ENCODE peak calls at places on chromosomes 2 and 18, in four cellular contexts. P is right atrium auricular region, R is AG04449, Q is cerebellar nuclear complex. Z is an unnamed sample.

GRCh38 chr2:37189452-37190153 is 1.1 kb upstream of the SULT6B1 start:
- DNase-seq in P (no peak), R (peak), Q (no peak), Z (no peak)

GRCh38 chr2:119283873-119284331 is 60.3 kb downstream of the STEAP3 start:
- DNase-seq in P (peak), R (peak), Q (peak), Z (peak)

GRCh38 chr2:215812966-215813365 is 200.4 kb downstream of the MREG start:
- DNase-seq in P (no peak), R (no peak), Q (no peak), Z (no peak)

GRCh38 chr2:6919912-6920905 is 3.0 kb downstream of the RNF144A start:
- DNase-seq in P (no peak), R (no peak), Q (no peak), Z (no peak)

GRCh38 chr18:44942073-44942472 is 261.4 kb downstream of the SETBP1 start:
- DNase-seq in P (no peak), R (no peak), Q (no peak), Z (no peak)

GRCh38 chr2:227871375-227871788 is at the start of gene DAW1:
- DNase-seq in P (no peak), R (no peak), Q (no peak), Z (peak)

GRCh38 chr2:176997074-176997791 is 215.4 kb upstream of the HNRNPA3 start:
- DNase-seq in P (no peak), R (peak), Q (no peak), Z (no peak)

GRCh38 chr2:216572582-216573578 is 60.3 kb upstream of the IGFBP2 start:
- DNase-seq in P (peak), R (no peak), Q (no peak), Z (peak)

GRCh38 chr18:3340682-3341097 is 78.8 kb downstream of the MYL12B start:
- DNase-seq in P (no peak), R (no peak), Q (no peak), Z (no peak)

GRCh38 chr18:8657873-8658521 is 47.4 kb upstream of the MTCL1 start:
- DNase-seq in P (no peak), R (no peak), Q (peak), Z (no peak)

GRCh38 chr18:59062643-59063006 is 77.1 kb upstream of the SEC11C start:
- DNase-seq in P (no peak), R (no peak), Q (no peak), Z (no peak)

GRCh38 chr2:195489101-195489500 is 167.9 kb upstream of the SLC39A10 start:
- DNase-seq in P (no peak), R (no peak), Q (no peak), Z (no peak)

GRCh38 chr2:191376981-191377629 is 131.9 kb downstream of the MYO1B start:
- DNase-seq in P (peak), R (peak), Q (no peak), Z (peak)

GRCh38 chr2:44668336-44668735 is 273.2 kb upstream of the SIX3 start:
- DNase-seq in P (no peak), R (no peak), Q (no peak), Z (no peak)

Z was measured in left ventricle myocardium superior.